ENCODE peak calls at places on chromosomes 12 and 14, in ten cellular contexts. One of them, this sample, is unnamed.

GRCh38 chr14:104768437-104769323 is 15.7 kb downstream of the SIVA1 start:
- DNase-seq in HS-5: peak
- DNase-seq in fibroblast of the aortic adventitia: peak
- DNase-seq in DMS53: peak
- DNase-seq in PC-3: peak
- DNase-seq in kidney glomerular epithelial cell: peak
- DNase-seq in lung microvascular endothelial cell: peak
- DNase-seq in ACHN: peak
- DNase-seq in stimulated activated CD8-positive, alpha-beta memory T cell treated with anti-CD3 and anti-CD28 coated beads, Interleukin-15, amount 100 ng/mL, for 4 hours: peak
- DNase-seq in NCI-H2107: peak
- DNase-seq in this sample: peak

GRCh38 chr12:29944269-29945000 is 160.7 kb upstream of the TMTC1 start:
- DNase-seq in fibroblast of the aortic adventitia: no peak
- DNase-seq in kidney glomerular epithelial cell: no peak
- DNase-seq in lung microvascular endothelial cell: no peak
- DNase-seq in stimulated activated CD8-positive, alpha-beta memory T cell treated with anti-CD3 and anti-CD28 coated beads, Interleukin-15, amount 100 ng/mL, for 4 hours: no peak
- DNase-seq in HS-5: no peak
- DNase-seq in ACHN: no peak
- DNase-seq in NCI-H2107: no peak
- DNase-seq in DMS53: peak
- DNase-seq in PC-3: peak
- DNase-seq in this sample: no peak

GRCh38 chr12:113850309-113851056 is 115.6 kb downstream of the RBM19 start:
- DNase-seq in lung microvascular endothelial cell: no peak
- DNase-seq in HS-5: no peak
- DNase-seq in stimulated activated CD8-positive, alpha-beta memory T cell treated with anti-CD3 and anti-CD28 coated beads, Interleukin-15, amount 100 ng/mL, for 4 hours: no peak
- DNase-seq in fibroblast of the aortic adventitia: peak
- DNase-seq in PC-3: no peak
- DNase-seq in NCI-H2107: no peak
- DNase-seq in DMS53: no peak
- DNase-seq in ACHN: no peak
- DNase-seq in kidney glomerular epithelial cell: no peak
- DNase-seq in this sample: no peak

GRCh38 chr12:19223695-19224094 is 94.2 kb downstream of the PLEKHA5 start:
- DNase-seq in PC-3: no peak
- DNase-seq in lung microvascular endothelial cell: no peak
- DNase-seq in ACHN: peak
- DNase-seq in HS-5: no peak
- DNase-seq in NCI-H2107: no peak
- DNase-seq in stimulated activated CD8-positive, alpha-beta memory T cell treated with anti-CD3 and anti-CD28 coated beads, Interleukin-15, amount 100 ng/mL, for 4 hours: no peak
- DNase-seq in DMS53: no peak
- DNase-seq in kidney glomerular epithelial cell: peak
- DNase-seq in fibroblast of the aortic adventitia: peak
- DNase-seq in this sample: no peak

GRCh38 chr12:40566246-40566645 is 126.0 kb upstream of the CNTN1 start:
- DNase-seq in fibroblast of the aortic adventitia: no peak
- DNase-seq in ACHN: no peak
- DNase-seq in kidney glomerular epithelial cell: no peak
- DNase-seq in PC-3: no peak
- DNase-seq in stimulated activated CD8-positive, alpha-beta memory T cell treated with anti-CD3 and anti-CD28 coated beads, Interleukin-15, amount 100 ng/mL, for 4 hours: no peak
- DNase-seq in DMS53: peak
- DNase-seq in NCI-H2107: no peak
- DNase-seq in HS-5: no peak
- DNase-seq in lung microvascular endothelial cell: no peak
- DNase-seq in this sample: no peak

GRCh38 chr14:95182379-95182778 is 25.1 kb upstream of the DICER1 start:
- DNase-seq in HS-5: no peak
- DNase-seq in fibroblast of the aortic adventitia: no peak
- DNase-seq in ACHN: no peak
- DNase-seq in kidney glomerular epithelial cell: no peak
- DNase-seq in lung microvascular endothelial cell: no peak
- DNase-seq in NCI-H2107: no peak
- DNase-seq in stimulated activated CD8-positive, alpha-beta memory T cell treated with anti-CD3 and anti-CD28 coated beads, Interleukin-15, amount 100 ng/mL, for 4 hours: no peak
- DNase-seq in PC-3: no peak
- DNase-seq in DMS53: no peak
- DNase-seq in this sample: no peak

GRCh38 chr12:57340104-57340503 is 89.1 kb upstream of the STAC3 start:
- DNase-seq in ACHN: peak
- DNase-seq in stimulated activated CD8-positive, alpha-beta memory T cell treated with anti-CD3 and anti-CD28 coated beads, Interleukin-15, amount 100 ng/mL, for 4 hours: no peak
- DNase-seq in HS-5: no peak
- DNase-seq in fibroblast of the aortic adventitia: peak
- DNase-seq in kidney glomerular epithelial cell: peak
- DNase-seq in PC-3: no peak
- DNase-seq in DMS53: no peak
- DNase-seq in lung microvascular endothelial cell: peak
- DNase-seq in NCI-H2107: no peak
- DNase-seq in this sample: no peak

GRCh38 chr12:121989266-121989950 is 32.3 kb upstream of the BCL7A start:
- DNase-seq in stimulated activated CD8-positive, alpha-beta memory T cell treated with anti-CD3 and anti-CD28 coated beads, Interleukin-15, amount 100 ng/mL, for 4 hours: no peak
- DNase-seq in lung microvascular endothelial cell: no peak
- DNase-seq in kidney glomerular epithelial cell: no peak
- DNase-seq in NCI-H2107: no peak
- DNase-seq in ACHN: no peak
- DNase-seq in DMS53: no peak
- DNase-seq in PC-3: no peak
- DNase-seq in HS-5: no peak
- DNase-seq in fibroblast of the aortic adventitia: no peak
- DNase-seq in this sample: no peak

GRCh38 chr14:40417777-40418401 is 985.7 kb upstream of the FBXO33 start:
- DNase-seq in lung microvascular endothelial cell: peak
- DNase-seq in fibroblast of the aortic adventitia: no peak
- DNase-seq in DMS53: peak
- DNase-seq in NCI-H2107: peak
- DNase-seq in PC-3: peak
- DNase-seq in stimulated activated CD8-positive, alpha-beta memory T cell treated with anti-CD3 and anti-CD28 coated beads, Interleukin-15, amount 100 ng/mL, for 4 hours: no peak
- DNase-seq in HS-5: no peak
- DNase-seq in kidney glomerular epithelial cell: peak
- DNase-seq in ACHN: peak
- DNase-seq in this sample: no peak

GRCh38 chr14:74913986-74914573 is 9.0 kb downstream of the RPS6KL1 start:
- DNase-seq in stimulated activated CD8-positive, alpha-beta memory T cell treated with anti-CD3 and anti-CD28 coated beads, Interleukin-15, amount 100 ng/mL, for 4 hours: no peak
- DNase-seq in DMS53: peak
- DNase-seq in PC-3: peak
- DNase-seq in NCI-H2107: no peak
- DNase-seq in fibroblast of the aortic adventitia: peak
- DNase-seq in kidney glomerular epithelial cell: peak
- DNase-seq in lung microvascular endothelial cell: peak
- DNase-seq in HS-5: peak
- DNase-seq in ACHN: peak
- DNase-seq in this sample: no peak

GRCh38 chr12:52015393-52016081 is 8.8 kb downstream of the TAMALIN start:
- DNase-seq in PC-3: no peak
- DNase-seq in lung microvascular endothelial cell: no peak
- DNase-seq in NCI-H2107: no peak
- DNase-seq in HS-5: no peak
- DNase-seq in stimulated activated CD8-positive, alpha-beta memory T cell treated with anti-CD3 and anti-CD28 coated beads, Interleukin-15, amount 100 ng/mL, for 4 hours: no peak
- DNase-seq in DMS53: no peak
- DNase-seq in kidney glomerular epithelial cell: no peak
- DNase-seq in fibroblast of the aortic adventitia: no peak
- DNase-seq in ACHN: no peak
- DNase-seq in this sample: no peak

GRCh38 chr12:55051197-55051920 is 31.6 kb downstream of the NEUROD4 start:
- DNase-seq in PC-3: no peak
- DNase-seq in ACHN: no peak
- DNase-seq in kidney glomerular epithelial cell: no peak
- DNase-seq in stimulated activated CD8-positive, alpha-beta memory T cell treated with anti-CD3 and anti-CD28 coated beads, Interleukin-15, amount 100 ng/mL, for 4 hours: no peak
- DNase-seq in lung microvascular endothelial cell: no peak
- DNase-seq in HS-5: no peak
- DNase-seq in DMS53: peak
- DNase-seq in NCI-H2107: no peak
- DNase-seq in fibroblast of the aortic adventitia: no peak
- DNase-seq in this sample: no peak

GRCh38 chr14:32028599-32028998 is 48.5 kb upstream of the ARHGAP5 start:
- DNase-seq in HS-5: no peak
- DNase-seq in stimulated activated CD8-positive, alpha-beta memory T cell treated with anti-CD3 and anti-CD28 coated beads, Interleukin-15, amount 100 ng/mL, for 4 hours: no peak
- DNase-seq in ACHN: no peak
- DNase-seq in kidney glomerular epithelial cell: no peak
- DNase-seq in fibroblast of the aortic adventitia: peak
- DNase-seq in PC-3: peak
- DNase-seq in DMS53: no peak
- DNase-seq in lung microvascular endothelial cell: no peak
- DNase-seq in NCI-H2107: peak
- DNase-seq in this sample: no peak

GRCh38 chr12:63899396-63899795 is 54.9 kb downstream of the SRGAP1 start:
- DNase-seq in fibroblast of the aortic adventitia: no peak
- DNase-seq in PC-3: no peak
- DNase-seq in DMS53: peak
- DNase-seq in NCI-H2107: no peak
- DNase-seq in ACHN: no peak
- DNase-seq in kidney glomerular epithelial cell: no peak
- DNase-seq in lung microvascular endothelial cell: no peak
- DNase-seq in HS-5: no peak
- DNase-seq in stimulated activated CD8-positive, alpha-beta memory T cell treated with anti-CD3 and anti-CD28 coated beads, Interleukin-15, amount 100 ng/mL, for 4 hours: no peak
- DNase-seq in this sample: no peak

GRCh38 chr14:61517861-61518802 is 177.2 kb upstream of the HIF1A start:
- DNase-seq in fibroblast of the aortic adventitia: peak
- DNase-seq in PC-3: no peak
- DNase-seq in ACHN: no peak
- DNase-seq in kidney glomerular epithelial cell: no peak
- DNase-seq in DMS53: peak
- DNase-seq in lung microvascular endothelial cell: peak
- DNase-seq in NCI-H2107: no peak
- DNase-seq in stimulated activated CD8-positive, alpha-beta memory T cell treated with anti-CD3 and anti-CD28 coated beads, Interleukin-15, amount 100 ng/mL, for 4 hours: no peak
- DNase-seq in HS-5: no peak
- DNase-seq in this sample: no peak

GRCh38 chr14:100107236-100107635 is 42.0 kb downstream of the EVL start:
- DNase-seq in HS-5: no peak
- DNase-seq in lung microvascular endothelial cell: no peak
- DNase-seq in stimulated activated CD8-positive, alpha-beta memory T cell treated with anti-CD3 and anti-CD28 coated beads, Interleukin-15, amount 100 ng/mL, for 4 hours: no peak
- DNase-seq in PC-3: no peak
- DNase-seq in ACHN: no peak
- DNase-seq in NCI-H2107: no peak
- DNase-seq in fibroblast of the aortic adventitia: no peak
- DNase-seq in DMS53: no peak
- DNase-seq in kidney glomerular epithelial cell: no peak
- DNase-seq in this sample: no peak

GRCh38 chr12:19894803-19895202 is 455.5 kb downstream of the AEBP2 start:
- DNase-seq in stimulated activated CD8-positive, alpha-beta memory T cell treated with anti-CD3 and anti-CD28 coated beads, Interleukin-15, amount 100 ng/mL, for 4 hours: no peak
- DNase-seq in kidney glomerular epithelial cell: no peak
- DNase-seq in fibroblast of the aortic adventitia: no peak
- DNase-seq in lung microvascular endothelial cell: no peak
- DNase-seq in ACHN: no peak
- DNase-seq in HS-5: no peak
- DNase-seq in DMS53: peak
- DNase-seq in PC-3: peak
- DNase-seq in NCI-H2107: no peak
- DNase-seq in this sample: no peak

GRCh38 chr12:53344824-53345485 is 8.8 kb upstream of the SP7 start:
- DNase-seq in PC-3: peak
- DNase-seq in HS-5: no peak
- DNase-seq in kidney glomerular epithelial cell: peak
- DNase-seq in NCI-H2107: no peak
- DNase-seq in lung microvascular endothelial cell: peak
- DNase-seq in fibroblast of the aortic adventitia: peak
- DNase-seq in stimulated activated CD8-positive, alpha-beta memory T cell treated with anti-CD3 and anti-CD28 coated beads, Interleukin-15, amount 100 ng/mL, for 4 hours: peak
- DNase-seq in ACHN: peak
- DNase-seq in DMS53: peak
- DNase-seq in this sample: no peak

GRCh38 chr12:63445266-63445665 is 223.0 kb downstream of the DPY19L2 start:
- DNase-seq in PC-3: no peak
- DNase-seq in ACHN: no peak
- DNase-seq in DMS53: peak
- DNase-seq in lung microvascular endothelial cell: no peak
- DNase-seq in kidney glomerular epithelial cell: peak
- DNase-seq in HS-5: no peak
- DNase-seq in fibroblast of the aortic adventitia: no peak
- DNase-seq in stimulated activated CD8-positive, alpha-beta memory T cell treated with anti-CD3 and anti-CD28 coated beads, Interleukin-15, amount 100 ng/mL, for 4 hours: no peak
- DNase-seq in NCI-H2107: no peak
- DNase-seq in this sample: no peak

GRCh38 chr12:45655186-45655585 is 74.3 kb upstream of the ARID2 start:
- DNase-seq in NCI-H2107: no peak
- DNase-seq in kidney glomerular epithelial cell: no peak
- DNase-seq in fibroblast of the aortic adventitia: no peak
- DNase-seq in DMS53: peak
- DNase-seq in lung microvascular endothelial cell: peak
- DNase-seq in stimulated activated CD8-positive, alpha-beta memory T cell treated with anti-CD3 and anti-CD28 coated beads, Interleukin-15, amount 100 ng/mL, for 4 hours: peak
- DNase-seq in ACHN: peak
- DNase-seq in PC-3: peak
- DNase-seq in HS-5: no peak
- DNase-seq in this sample: no peak

This sample was measured in DMS79.